ENCODE peak calls at places on chromosomes 2 and 18, in four cellular contexts. H is H1, Y is IMR-90, U is trophoblast cell. C is an unnamed sample. For H3K4me1, the result is how much of the 10 kb centered on the place peaks cover.

GRCh38 chr2:220961461-220961860 is 610.6 kb downstream of the EPHA4 start:
- DNase-seq in Y (no peak), H (no peak), U (no peak), C (no peak)

GRCh38 chr2:67213677-67214402 is 183.3 kb upstream of the ETAA1 start:
- DNase-seq in H (no peak), U (no peak), Y (no peak), C (no peak)

GRCh38 chr2:113061896-113062770 is 3.1 kb downstream of the IL36RN start:
- DNase-seq in U (no peak), Y (no peak), H (no peak), C (no peak)

GRCh38 chr2:219551412-219551811 is 7.6 kb downstream of the TMEM198 start:
- DNase-seq in H (no peak), U (no peak), Y (peak), C (no peak)

GRCh38 chr2:168964251-168964807 is 63.2 kb downstream of the G6PC2 start:
- DNase-seq in H (no peak), U (peak), Y (no peak), C (no peak)

GRCh38 chr2:84217446-84217845 is 241.6 kb downstream of the SUCLG1 start:
- DNase-seq in H (no peak), Y (no peak), U (peak), C (no peak)

GRCh38 chr18:56162316-56162715 is 476.1 kb downstream of the TXNL1 start:
- DNase-seq in U (no peak), H (no peak), Y (peak), C (no peak)

GRCh38 chr2:233593201-233593600 is 24.2 kb upstream of the UGT1A8 start:
- DNase-seq in H (no peak), U (no peak), Y (no peak), C (no peak)

GRCh38 chr2:241803387-241804325 is 5.3 kb upstream of the NEU4 start:
- DNase-seq in Y (peak), H (peak), U (no peak), C (no peak)

GRCh38 chr2:60612028-60612427 is 58.6 kb upstream of the BCL11A start:
- DNase-seq in Y (no peak), U (no peak), H (no peak), C (no peak)

GRCh38 chr18:78129260-78129659 is 850.4 kb upstream of the SALL3 start:
- DNase-seq in H (no peak), Y (no peak), U (no peak), C (no peak)

GRCh38 chr2:191476901-191477300 is 201.0 kb upstream of the NABP1 start:
- DNase-seq in U (no peak), Y (no peak), H (no peak), C (no peak)

GRCh38 chr2:228798931-228799588 is 472.0 kb downstream of the PID1 start:
- DNase-seq in U (no peak), H (no peak), Y (no peak), C (no peak)

GRCh38 chr2:100321881-100322820 is at the start of gene LONRF2:
- DNase-seq in U (no peak), Y (no peak), H (peak), C (peak)

GRCh38 chr2:228657807-228658402 is 476.4 kb upstream of the SPHKAP start:
- DNase-seq in Y (peak), U (no peak), H (no peak), C (no peak)

GRCh38 chr2:14520385-14520945 is 112.1 kb upstream of the LRATD1 start:
- DNase-seq in Y (no peak), H (no peak), U (no peak), C (no peak)

GRCh38 chr2:200477667-200478121 is 32.2 kb downstream of the KCTD18 start:
- DNase-seq in U (no peak), H (no peak), Y (no peak), C (no peak)

GRCh38 chr18:10402876-10403559 is 51.4 kb upstream of the APCDD1 start:
- DNase-seq in H (no peak), U (no peak), Y (no peak), C (no peak)

GRCh38 chr2:3051266-3051665 is 326.4 kb downstream of the EIPR1 start:
- DNase-seq in U (no peak), H (no peak), Y (no peak), C (no peak)

GRCh38 chr2:44969936-44970335 is 28.4 kb downstream of the SIX3 start:
- DNase-seq in Y (no peak), U (no peak), H (no peak), C (no peak)

GRCh38 chr2:171325886-171326585 is 107.8 kb downstream of the METTL8 start:
- DNase-seq in H (no peak), U (no peak), Y (no peak), C (no peak)

GRCh38 chr2:71695235-71696120 is 242.1 kb downstream of the DYSF start:
- DNase-seq in H (no peak), Y (no peak), U (no peak), C (no peak)

DNA sequence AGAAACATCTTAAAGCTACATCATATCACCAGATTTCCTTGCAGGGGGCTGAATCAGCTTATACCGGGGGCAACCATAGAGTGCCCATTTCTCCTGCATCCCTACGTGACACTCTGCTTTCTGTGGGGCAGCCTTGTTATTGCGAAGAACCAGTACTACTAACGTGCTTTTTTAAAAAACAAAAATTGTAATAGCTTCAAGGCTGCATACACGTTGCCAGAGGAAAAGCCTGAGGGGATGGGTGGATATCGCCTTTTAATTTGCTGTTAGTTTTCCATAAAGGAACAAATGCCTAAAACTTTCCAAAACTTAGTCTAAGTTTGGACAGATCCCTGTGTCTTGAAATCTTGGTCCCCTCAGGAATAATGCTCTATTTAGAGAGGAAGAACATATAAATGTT is 97.2 kb downstream of the TGOLN2 start:
- DNase-seq in U (no peak), H (no peak), Y (no peak), C (no peak)
- H4K91ac ChIP-seq in U (no peak), H (no peak), Y (no peak), C (no peak)

DNA sequence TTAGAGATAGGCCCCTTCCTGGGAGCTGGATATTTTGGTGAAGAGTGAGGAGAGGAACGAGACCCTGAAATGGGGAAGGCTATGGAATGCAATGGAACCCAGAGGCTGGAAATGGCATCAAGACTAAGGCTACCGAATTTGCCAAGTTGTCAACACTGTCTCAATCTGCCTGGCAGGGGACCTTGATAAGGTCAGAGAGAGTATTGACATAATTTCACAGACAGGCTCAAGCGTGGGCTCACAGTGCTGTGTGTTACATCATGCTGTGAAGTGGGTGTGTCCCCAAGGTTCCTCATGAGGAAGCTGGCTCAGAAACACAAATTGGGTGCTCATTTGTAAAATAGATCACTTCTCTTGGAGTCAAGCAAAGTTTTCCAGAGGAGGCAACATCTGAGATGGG is 51.8 kb upstream of the CYRIA start:
- DNase-seq in Y (no peak), U (no peak), H (no peak), C (no peak)
- H3K4me1 ChIP-seq in Y (under half), U (under half), H (under half), C (under half)

GRCh38 chr2:19287324-19287723 is 71.1 kb downstream of the OSR1 start:
- DNase-seq in U (peak), Y (peak), H (no peak), C (no peak)
- H3K4ac ChIP-seq in U (no peak), Y (no peak), H (no peak), C (no peak)

GRCh38 chr2:238425979-238426567 is 654 bp upstream of the ASB1 start:
- DNase-seq in H (no peak), Y (peak), U (peak), C (peak)
- H4K91ac ChIP-seq in H (peak), Y (peak), U (peak), C (no peak)

DNA sequence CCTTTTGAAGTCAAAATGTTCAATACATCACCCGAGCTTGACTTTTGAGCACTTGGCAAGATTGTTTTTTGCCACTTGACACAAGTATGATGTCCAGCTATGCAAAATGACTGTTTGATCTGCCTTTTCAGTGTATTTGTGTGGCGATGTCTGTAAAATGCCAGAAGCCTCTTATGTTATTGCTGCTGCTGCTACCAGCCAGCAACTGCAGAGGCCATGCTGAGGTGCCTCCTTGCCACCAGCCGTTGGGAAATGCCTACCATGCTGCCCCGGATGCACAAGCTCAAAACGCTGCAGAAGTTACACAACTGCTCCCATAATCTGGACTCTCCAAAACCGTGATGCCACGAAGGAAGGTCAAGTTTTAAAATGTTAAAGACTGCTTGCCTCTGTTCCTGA is 80.3 kb downstream of the RTN4 start:
- DNase-seq in U (no peak), H (no peak), Y (no peak), C (no peak)
- H3K4me1 ChIP-seq in U (under half), H (under half), Y (under half), C (under half)

C was measured in neuronal stem cell.